ENCODE peak calls at places on chromosomes 7 and 10, in seven cellular contexts. P, E, M, C, Y, I and G are unnamed samples.

GRCh38 chr7:54544356-54545240 is 2.4 kb downstream of the VSTM2A start:
- DNase-seq in P (no peak), E (no peak), M (no peak), C (no peak), Y (no peak), I (no peak), G (no peak)

GRCh38 chr7:109757713-109758112 is 1188.0 kb downstream of the DNAJB9 start:
- DNase-seq in P (no peak), E (no peak), M (no peak), C (no peak), Y (no peak), I (no peak), G (no peak)

GRCh38 chr7:37765872-37766525 is 82.4 kb upstream of the NME8 start:
- DNase-seq in P (no peak), E (no peak), M (no peak), C (no peak), Y (no peak), I (no peak), G (no peak)

GRCh38 chr10:127117125-127117524 is 79.3 kb downstream of the INSYN2A start:
- DNase-seq in P (peak; percentile 29), E (peak; percentile 44), M (no peak), C (peak; percentile 66), Y (no peak), I (peak; percentile 72), G (peak; percentile 78)

GRCh38 chr7:117127585-117128168 is 174.4 kb downstream of the ST7 start:
- DNase-seq in P (peak; percentile 56), E (no peak), M (no peak), C (peak; percentile 6), Y (peak; percentile 77), I (peak; percentile 42), G (no peak)

GRCh38 chr10:15237351-15237750 is 68.9 kb upstream of the NMT2 start:
- DNase-seq in P (peak; percentile 51), E (no peak), M (no peak), C (no peak), Y (no peak), I (no peak), G (no peak)

GRCh38 chr10:116784651-116785050 is 42.3 kb upstream of the HSPA12A start:
- DNase-seq in P (no peak), E (no peak), M (no peak), C (no peak), Y (no peak), I (no peak), G (no peak)

GRCh38 chr10:36183056-36183455 is 541.0 kb upstream of the FZD8 start:
- DNase-seq in P (no peak), E (no peak), M (no peak), C (no peak), Y (no peak), I (no peak), G (no peak)

GRCh38 chr7:74272305-74273038 is 16.7 kb upstream of the CLIP2 start:
- DNase-seq in P (peak; percentile 47), E (no peak), M (peak; percentile 84), C (no peak), Y (peak; percentile 90), I (no peak), G (no peak)

GRCh38 chr7:121019018-121019417 is 30.5 kb downstream of the CPED1 start:
- DNase-seq in P (peak; percentile 53), E (no peak), M (no peak), C (no peak), Y (no peak), I (no peak), G (no peak)

GRCh38 chr7:105336009-105336408 is 52.7 kb downstream of the SRPK2 start:
- DNase-seq in P (peak; percentile 38), E (no peak), M (no peak), C (no peak), Y (no peak), I (no peak), G (no peak)
- TF ChIP-seq CTCF in P (no peak), E (peak; percentile 64), M (peak; percentile 50), C (peak; percentile 67), Y (no peak), I (peak; percentile 64), G (peak; percentile 70)

GRCh38 chr10:102644646-102645387 is 538 bp downstream of the TRIM8 start:
- DNase-seq in P (peak; percentile 58), E (peak; percentile 71), M (peak; percentile 95), C (peak; percentile 55), Y (peak; percentile 94), I (peak; percentile 83), G (peak; percentile 85)
- TF ChIP-seq CTCF in P (peak; percentile 69), E (peak; percentile 40), M (peak; percentile 63), C (peak; percentile 62), Y (peak; percentile 53), I (peak; percentile 80), G (peak; percentile 66)

GRCh38 chr10:43410345-43410744 is 1.4 kb upstream of the HNRNPF start:
- DNase-seq in P (no peak), E (no peak), M (no peak), C (no peak), Y (no peak), I (no peak), G (no peak)

GRCh38 chr10:43408331-43408709 is 666 bp downstream of the HNRNPF start:
- DNase-seq in P (no peak), E (no peak), M (peak; percentile 58), C (no peak), Y (no peak), I (no peak), G (no peak)

GRCh38 chr10:43408710-43409384 is at the start of gene HNRNPF:
- DNase-seq in P (peak; percentile 83), E (peak; percentile 90), M (peak; percentile 97), C (peak; percentile 89), Y (peak; percentile 98), I (peak; percentile 96), G (peak; percentile 96)

GRCh38 chr10:43407576-43408330 is 1.2 kb downstream of the HNRNPF start:
- DNase-seq in P (peak; percentile 81), E (peak; percentile 70), M (peak; percentile 93), C (peak; percentile 60), Y (peak; percentile 98), I (peak; percentile 90), G (peak; percentile 83)

DNA sequence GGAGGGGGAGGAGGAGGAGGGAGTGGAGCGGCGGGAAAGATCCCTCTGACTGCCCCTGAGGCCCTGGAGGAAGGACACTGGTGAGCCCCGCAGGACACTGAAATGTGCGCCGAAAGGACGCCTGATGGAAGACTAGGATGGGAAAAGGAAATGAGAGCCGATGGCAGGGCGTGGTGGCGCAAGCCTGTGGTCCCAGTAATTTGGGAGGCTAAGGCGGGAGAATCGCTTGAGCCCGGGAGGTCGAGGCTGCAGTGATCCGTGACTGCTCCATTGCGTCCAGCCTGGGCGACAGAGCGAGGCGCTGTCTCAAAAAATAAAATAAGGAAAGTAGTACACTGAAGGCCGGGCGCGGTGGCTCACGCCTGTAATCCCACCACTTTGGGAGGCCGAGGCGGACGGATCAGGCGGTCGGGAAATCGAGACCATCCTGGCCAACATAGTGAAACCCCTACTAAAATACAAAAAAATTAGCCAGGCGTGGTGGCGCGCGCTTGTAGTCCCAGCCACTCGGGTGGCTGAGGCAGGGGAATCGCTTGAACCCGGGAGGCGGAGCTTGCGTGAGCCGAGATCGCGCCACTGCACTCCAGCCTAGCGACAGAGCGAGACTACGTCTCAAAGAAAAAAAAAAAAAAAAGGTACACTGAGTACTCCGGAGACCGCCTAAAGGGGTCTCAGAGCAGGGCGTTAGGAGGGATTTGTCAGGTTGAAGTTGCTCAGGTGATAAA is 561 bp upstream of the HNRNPF start:
- DNase-seq in P (no peak), E (no peak), M (peak; percentile 62), C (peak; percentile 14), Y (peak; percentile 73), I (peak; percentile 87), G (no peak)
- TF ChIP-seq CTCF in P (no peak), E (no peak), M (no peak), C (no peak), Y (no peak), I (peak; percentile 5), G (no peak)

GRCh38 chr10:85317827-85318226 is 989.4 kb downstream of the CCSER2 start:
- DNase-seq in P (no peak), E (no peak), M (no peak), C (no peak), Y (no peak), I (no peak), G (no peak)
- TF ChIP-seq CTCF in P (no peak), E (no peak), M (no peak), C (no peak), Y (no peak), I (peak; percentile 28), G (peak; percentile 33)

GRCh38 chr7:21185866-21186265 is 242.0 kb upstream of the SP4 start:
- DNase-seq in P (no peak), E (no peak), M (no peak), C (no peak), Y (no peak), I (no peak), G (no peak)
- TF ChIP-seq CTCF in P (no peak), E (no peak), M (no peak), C (no peak), Y (no peak), I (no peak), G (no peak)

DNA sequence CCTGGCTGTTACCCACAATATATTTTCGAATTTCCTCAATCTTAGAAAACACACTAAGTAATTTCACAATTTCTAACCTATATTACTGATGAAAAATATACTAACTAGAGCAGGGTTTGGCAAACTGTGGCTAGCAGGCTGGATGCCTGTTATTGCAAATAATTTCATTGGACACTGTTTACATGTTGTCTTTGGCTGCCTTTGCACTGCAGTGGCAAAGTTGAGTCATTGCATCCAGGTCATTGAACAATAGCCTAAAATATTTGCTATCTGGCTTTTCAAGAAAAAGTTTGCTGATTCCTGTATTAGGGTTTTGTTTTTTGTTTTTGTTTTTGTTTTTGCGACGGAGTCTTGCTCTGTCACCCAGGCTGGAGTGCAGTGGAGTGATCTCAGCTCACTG is 47.2 kb downstream of the KIF11 start:
- DNase-seq in P (peak; percentile 32), E (no peak), M (no peak), C (no peak), Y (no peak), I (no peak), G (no peak)
- TF ChIP-seq CTCF in P (no peak), E (no peak), M (no peak), C (peak; percentile 19), Y (no peak), I (no peak), G (peak; percentile 28)